ENCODE peak calls at places on chromosomes 1 and 21, in four cellular contexts. Q is GM06990, Z is GM23338, P is nephron progenitor cell. I is an unnamed sample.

GRCh38 chr1:234961468-234962339 is 166.9 kb downstream of the TOMM20 start:
- DNase-seq in Q (no peak), P (no peak), Z (no peak), I (peak; percentile 48)

GRCh38 chr1:178938959-178939317 is 68.1 kb upstream of the ANGPTL1 start:
- DNase-seq in Q (no peak), Z (no peak), P (peak; percentile 35), I (no peak)

GRCh38 chr1:24966121-24966723 is 36.1 kb upstream of the RUNX3 start:
- DNase-seq in Q (no peak), Z (no peak), P (no peak), I (no peak)

GRCh38 chr1:55640708-55641473 is 425.7 kb upstream of the USP24 start:
- DNase-seq in P (no peak), Z (no peak), Q (no peak), I (peak; percentile 59)

GRCh38 chr1:160681067-160681890 is 30.3 kb downstream of the CD48 start:
- DNase-seq in P (peak; percentile 76), Q (peak; percentile 52), Z (peak; percentile 98), I (peak; percentile 56)

GRCh38 chr1:225896937-225897549 is 8.1 kb upstream of the LEFTY1 start:
- DNase-seq in Q (peak; percentile 54), P (no peak), Z (no peak), I (peak; percentile 92)

GRCh38 chr1:219174672-219175564 is 1.2 kb downstream of the LYPLAL1 start:
- DNase-seq in Q (peak; percentile 61), P (peak; percentile 6), Z (peak; percentile 38), I (peak; percentile 19)

GRCh38 chr1:232699814-232700213 is 69.9 kb upstream of the SIPA1L2 start:
- DNase-seq in Z (no peak), P (no peak), Q (no peak), I (no peak)

GRCh38 chr1:78491311-78492071 is 717 bp downstream of the PTGFR start:
- DNase-seq in Z (peak; percentile 66), P (peak; percentile 49), Q (no peak), I (no peak)

GRCh38 chr1:234926574-234927311 is 201.9 kb downstream of the TOMM20 start:
- DNase-seq in P (no peak), Z (no peak), Q (peak; percentile 90), I (peak; percentile 76)

GRCh38 chr1:165928075-165928731 is 100.8 kb downstream of the UCK2 start:
- DNase-seq in P (peak; percentile 53), Z (peak; percentile 75), Q (no peak), I (peak; percentile 72)

GRCh38 chr1:75171876-75172275 is 37.7 kb downstream of the LHX8 start:
- DNase-seq in P (no peak), Z (no peak), Q (no peak), I (no peak)

GRCh38 chr1:18097206-18097605 is 10.4 kb upstream of the IGSF21 start:
- DNase-seq in P (no peak), Z (no peak), Q (no peak), I (no peak)

GRCh38 chr21:38679531-38679930 is 126.2 kb upstream of the ETS2 start:
- DNase-seq in Z (no peak), P (no peak), Q (peak; percentile 4), I (peak; percentile 67)

GRCh38 chr1:155038602-155039307 is 5.1 kb downstream of the DCST1 start:
- DNase-seq in Z (no peak), Q (no peak), P (no peak), I (no peak)

GRCh38 chr1:198892065-198892464 is 253.2 kb downstream of the PTPRC start:
- DNase-seq in Z (peak; percentile 23), Q (no peak), P (no peak), I (no peak)

GRCh38 chr21:26811031-26811430 is 34.2 kb downstream of the ADAMTS1 start:
- DNase-seq in P (no peak), Q (no peak), Z (no peak), I (no peak)

GRCh38 chr1:182315157-182315556 is 76.4 kb downstream of the GLUL start:
- DNase-seq in Z (no peak), Q (no peak), P (no peak), I (no peak)

GRCh38 chr21:32524010-32524719 is 61.2 kb downstream of the TCP10L start:
- DNase-seq in Q (no peak), Z (no peak), P (no peak), I (no peak)

GRCh38 chr1:208093754-208094719 is 150.1 kb downstream of the PLXNA2 start:
- DNase-seq in Q (no peak), Z (peak; percentile 90), P (peak; percentile 80), I (peak; percentile 70)

GRCh38 chr1:44631647-44632510 is 42.4 kb downstream of the TMEM53 start:
- DNase-seq in Z (peak; percentile 93), P (peak; percentile 89), Q (peak; percentile 89), I (peak; percentile 96)

GRCh38 chr1:210310562-210310961 is 18.1 kb upstream of the HHAT start:
- DNase-seq in Q (no peak), Z (no peak), P (no peak), I (no peak)

GRCh38 chr1:10451286-10451685 is 1.5 kb downstream of the CORT start:
- DNase-seq in Z (peak; percentile 40), P (peak; percentile 34), Q (no peak), I (no peak)

GRCh38 chr1:77639056-77639455 is 43.4 kb downstream of the ZZZ3 start:
- DNase-seq in Q (no peak), P (no peak), Z (no peak), I (no peak)

GRCh38 chr1:206633708-206634121 is 1.6 kb upstream of the DYRK3 start:
- DNase-seq in Q (no peak), Z (no peak), P (no peak), I (no peak)

GRCh38 chr1:199422206-199422605 is 605.3 kb upstream of the NR5A2 start:
- DNase-seq in Q (no peak), Z (peak; percentile 71), P (no peak), I (no peak)

GRCh38 chr1:61241411-61241838 is 159.1 kb downstream of the NFIA start:
- DNase-seq in Q (no peak), Z (no peak), P (no peak), I (no peak)

GRCh38 chr1:234969630-234970370 is 158.8 kb downstream of the TOMM20 start:
- DNase-seq in Z (peak; percentile 78), P (peak; percentile 80), Q (no peak), I (no peak)

GRCh38 chr21:41396452-41397107 is 29.5 kb upstream of the MX1 start:
- DNase-seq in Q (no peak), Z (peak; percentile 18), P (no peak), I (no peak)

DNA sequence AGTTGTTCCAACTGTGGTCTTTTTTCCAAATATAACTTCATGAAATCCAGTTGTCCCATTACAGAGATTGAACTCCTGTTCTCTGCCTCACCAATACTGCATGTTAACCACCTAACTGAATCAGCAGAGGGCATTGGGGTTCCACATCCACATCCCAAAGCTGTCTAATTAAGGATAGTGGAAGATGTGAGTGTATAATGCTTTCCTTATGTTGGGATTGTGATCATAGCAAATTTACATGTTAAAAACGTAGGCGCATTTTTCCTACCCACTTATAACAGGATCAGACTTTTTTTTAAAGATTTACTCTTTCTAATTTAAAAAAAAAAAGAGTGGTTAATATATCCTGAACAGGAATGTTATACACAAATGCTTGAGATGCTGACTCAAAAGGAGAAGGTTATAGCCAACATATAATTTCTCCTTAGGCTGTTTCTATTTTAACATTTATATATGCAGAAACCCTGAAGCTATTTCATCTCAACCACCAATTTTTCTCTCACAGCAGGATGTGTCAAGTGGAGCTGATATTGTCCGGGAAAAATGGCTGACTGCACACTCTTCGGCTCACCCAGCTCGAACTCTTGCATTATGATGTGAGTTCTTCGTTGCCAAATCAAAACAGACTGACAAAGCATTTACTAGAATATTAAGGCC is 40.3 kb downstream of the RGS5 start:
- DNase-seq in Q (no peak), Z (no peak), P (no peak), I (no peak)
- TF ChIP-seq CTCF in Q (no peak), Z (no peak), P (no peak), I (no peak)

DNA sequence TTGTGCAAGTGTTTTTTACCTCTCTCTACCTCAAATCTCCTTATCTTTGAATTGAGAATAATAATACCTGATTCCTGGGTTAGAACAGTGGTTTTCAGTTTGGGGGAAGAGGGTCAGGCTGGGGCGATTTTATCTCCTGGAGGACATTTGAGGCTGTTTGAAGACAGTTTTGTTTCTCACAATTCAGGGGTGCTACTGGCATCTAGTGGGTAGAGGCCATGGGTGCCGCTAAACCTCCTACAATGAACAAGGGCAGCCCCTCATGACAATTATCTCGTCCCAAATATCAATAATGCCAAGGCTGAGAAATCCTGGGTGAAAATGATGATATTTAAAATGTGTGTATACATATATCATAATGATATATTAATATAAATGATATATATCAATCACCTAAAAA is 139.1 kb upstream of the USH2A start:
- DNase-seq in P (no peak), Z (peak; percentile 41), Q (no peak), I (no peak)
- TF ChIP-seq CTCF in P (peak; percentile 5), Z (peak; percentile 41), Q (peak; percentile 25), I (no peak)

DNA sequence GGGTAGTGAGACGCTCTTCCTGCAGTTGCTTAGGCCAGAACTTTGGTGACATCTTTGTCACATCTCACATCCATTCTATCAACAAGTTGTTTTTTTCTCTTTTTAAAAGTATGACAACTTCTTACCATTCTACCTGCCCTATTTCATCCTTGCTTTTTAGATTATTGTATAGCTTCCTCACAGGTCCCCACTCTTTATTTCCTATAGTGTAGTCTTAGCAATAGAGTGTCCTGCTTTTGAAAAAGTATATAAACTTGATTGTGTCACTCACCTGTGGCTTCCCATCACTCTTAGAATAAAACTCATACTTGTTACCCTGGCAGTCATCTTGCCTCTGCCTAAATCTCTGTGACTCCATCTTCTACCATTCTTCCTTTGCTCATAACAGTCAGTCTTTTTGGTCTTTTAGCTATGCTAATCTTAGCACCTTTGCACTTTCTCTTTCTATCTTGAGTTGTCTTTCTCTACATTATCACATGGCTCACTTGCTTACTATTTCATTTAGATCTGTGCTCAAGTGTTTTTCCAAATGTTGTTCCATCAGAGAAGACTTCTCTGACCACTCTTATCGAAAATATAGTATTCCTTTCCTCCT is 9.5 kb downstream of the CDC73 start:
- DNase-seq in Q (no peak), Z (no peak), P (no peak), I (no peak)
- TF ChIP-seq CTCF in Q (no peak), Z (no peak), P (no peak), I (no peak)

DNA sequence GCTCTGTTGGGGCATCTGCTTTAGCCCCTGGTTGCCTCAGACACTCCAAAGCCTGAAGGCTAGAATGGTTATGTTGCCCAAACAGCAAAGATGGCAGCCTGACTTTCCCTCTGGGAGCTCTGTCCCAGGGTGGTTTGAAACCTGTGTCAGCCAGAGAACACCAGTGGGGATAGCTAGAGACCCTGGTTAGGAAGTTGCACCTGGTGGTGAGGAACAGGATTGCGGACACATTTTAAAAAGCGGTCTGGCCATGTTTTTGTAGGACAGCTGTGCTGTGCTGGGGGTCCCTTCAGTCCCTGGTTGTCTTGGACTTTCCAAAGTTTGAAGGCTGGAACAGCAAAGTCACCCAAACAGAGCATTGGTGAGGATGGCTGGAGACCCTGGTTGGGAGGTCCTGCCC is 87.8 kb downstream of the DNM3 start:
- DNase-seq in Q (no peak), Z (no peak), P (no peak), I (no peak)
- TF ChIP-seq CTCF in Q (peak; percentile 24), Z (peak; percentile 44), P (peak; percentile 16), I (no peak)

GRCh38 chr1:85911742-85912141 is 203.5 kb upstream of the ZNHIT6 start:
- DNase-seq in P (no peak), Z (peak; percentile 43), Q (no peak), I (no peak)
- TF ChIP-seq CTCF in P (peak; percentile 40), Z (peak; percentile 65), Q (peak; percentile 39), I (no peak)